ENCODE peak calls at places on chromosome 20, in four cellular contexts. F, E, C and K are unnamed samples.

GRCh38 chr20:40279390-40279789 is 409.6 kb downstream of the MAFB start:
- DNase-seq in C (no peak), F (no peak), E (no peak), K (no peak)

GRCh38 chr20:2559641-2560040 is 23.3 kb downstream of the TMC2 start:
- DNase-seq in E (no peak), C (no peak), F (peak; percentile 42), K (no peak)

GRCh38 chr20:46575794-46576495 is 25.5 kb upstream of the OCSTAMP start:
- DNase-seq in F (no peak), E (no peak), C (no peak), K (no peak)

GRCh38 chr20:64069614-64070243 is 6.7 kb downstream of the TCEA2 start:
- DNase-seq in C (no peak), E (peak; percentile 69), F (no peak), K (no peak)

GRCh38 chr20:59006864-59007757 is at the start of gene CTSZ:
- DNase-seq in F (no peak), C (peak; percentile 23), E (peak; percentile 78), K (no peak)

GRCh38 chr20:63977392-63978276 is 1.8 kb downstream of the SAMD10 start:
- DNase-seq in E (peak; percentile 53), F (no peak), C (no peak), K (no peak)

GRCh38 chr20:36485286-36485685 is 56.0 kb upstream of the MYL9 start:
- DNase-seq in C (no peak), E (no peak), F (no peak), K (no peak)

GRCh38 chr20:53020376-53020775 is 48.2 kb downstream of the TSHZ2 start:
- DNase-seq in C (no peak), E (no peak), F (no peak), K (no peak)

GRCh38 chr20:4171538-4172116 is 156.3 kb upstream of the RNF24 start:
- DNase-seq in C (no peak), E (peak; percentile 54), F (no peak), K (no peak)

GRCh38 chr20:36112112-36112511 is 42.4 kb upstream of the EPB41L1 start:
- DNase-seq in E (peak; percentile 31), F (no peak), C (no peak), K (no peak)

GRCh38 chr20:46639587-46639986 is 11.7 kb downstream of the SLC13A3 start:
- DNase-seq in C (no peak), F (no peak), E (no peak), K (no peak)

GRCh38 chr20:48921883-48922867 is 664 bp downstream of the ARFGEF2 start:
- DNase-seq in E (peak; percentile 86), F (no peak), C (peak; percentile 21), K (peak; percentile 8)

GRCh38 chr20:63767886-63768285 is 28.3 kb downstream of the SLC2A4RG start:
- DNase-seq in F (no peak), C (no peak), E (no peak), K (no peak)

GRCh38 chr20:58721951-58722371 is 29.4 kb downstream of the NPEPL1 start:
- DNase-seq in C (no peak), F (peak; percentile 13), E (no peak), K (no peak)

GRCh38 chr20:25051386-25052155 is 6.4 kb downstream of the ACSS1 start:
- DNase-seq in C (no peak), E (no peak), F (peak; percentile 8), K (no peak)

GRCh38 chr20:4898282-4898681 is 103.0 kb downstream of the SLC23A2 start:
- DNase-seq in E (peak; percentile 93), F (no peak), C (no peak), K (no peak)

GRCh38 chr20:33863440-33864323 is 52.5 kb downstream of the CHMP4B start:
- DNase-seq in C (no peak), F (no peak), E (no peak), K (no peak)

GRCh38 chr20:15039088-15039762 is 701.8 kb upstream of the FLRT3 start:
- DNase-seq in F (no peak), E (no peak), C (no peak), K (no peak)

GRCh38 chr20:51020657-51021056 is 2.2 kb downstream of the KCNG1 start:
- DNase-seq in E (no peak), F (no peak), C (no peak), K (no peak)

GRCh38 chr20:40843251-40843650 is 154.2 kb upstream of the MAFB start:
- DNase-seq in E (no peak), F (no peak), C (no peak), K (no peak)

GRCh38 chr20:53949319-53949839 is 121.0 kb downstream of the BCAS1 start:
- DNase-seq in E (peak; percentile 93), F (no peak), C (peak; percentile 65), K (peak; percentile 89)